ENCODE peak calls at places on chromosome 12, in nine cellular contexts. O is activated gamma-delta T cell treated with Interleukin-2 at 50 U/mL for 16 hours, U is T follicular helper cell, M is epithelial cell of prostate, C is dermis blood vessel endothelial cell, Z is NAMALWA, B is AML-193, E is tibial nerve, P is amniotic stem cell. L is an unnamed sample.
A peak's percentile ranks its signal among the peaks of the same experiment; 100 is the strongest.

GRCh38 chr12:130357241-130357640 is 19.6 kb downstream of the PIWIL1 start:
- DNase-seq in U (no peak), C (no peak), M (no peak), B (no peak), Z (no peak), O (no peak), P (no peak), E (no peak), L (no peak)

GRCh38 chr12:101954681-101955080 is 77.3 kb downstream of the DRAM1 start:
- DNase-seq in U (no peak), B (no peak), C (no peak), Z (no peak), M (no peak), P (no peak), E (no peak), O (no peak), L (no peak)

GRCh38 chr12:90854136-90854689 is 100.8 kb downstream of the CCER1 start:
- DNase-seq in O (no peak), P (peak; percentile 37), M (no peak), B (peak; percentile 23), E (peak; percentile 33), Z (peak; percentile 52), C (peak; percentile 73), U (no peak), L (peak; percentile 82)

GRCh38 chr12:132424118-132424438 is 65.9 kb upstream of the FBRSL1 start:
- DNase-seq in P (no peak), B (no peak), O (no peak), E (no peak), U (no peak), C (no peak), Z (no peak), M (no peak), L (no peak)

GRCh38 chr12:74339211-74339610 is 198.4 kb upstream of the ATXN7L3B start:
- DNase-seq in M (no peak), C (no peak), U (no peak), O (no peak), E (no peak), P (no peak), B (no peak), Z (no peak), L (no peak)

GRCh38 chr12:19443585-19443984 is 4.3 kb downstream of the AEBP2 start:
- DNase-seq in P (no peak), U (no peak), B (no peak), C (no peak), Z (no peak), M (no peak), E (no peak), O (no peak), L (no peak)

GRCh38 chr12:113086249-113087164 is 30.0 kb downstream of the DTX1 start:
- DNase-seq in C (no peak), Z (peak; percentile 81), B (no peak), O (peak; percentile 42), M (no peak), E (no peak), P (no peak), U (no peak), L (peak; percentile 53)

GRCh38 chr12:132570635-132571034 is 39.7 kb downstream of the LRCOL1 start:
- DNase-seq in M (no peak), Z (no peak), C (no peak), B (no peak), U (no peak), P (no peak), E (no peak), O (no peak), L (no peak)

GRCh38 chr12:124847675-124848074 is 16.0 kb downstream of the SCARB1 start:
- DNase-seq in M (no peak), C (peak; percentile 14), B (no peak), P (no peak), Z (no peak), O (no peak), E (no peak), U (no peak), L (no peak)

GRCh38 chr12:47216150-47216677 is 136.5 kb upstream of the AMIGO2 start:
- DNase-seq in B (peak; percentile 86), O (peak; percentile 73), E (peak; percentile 23), P (no peak), Z (peak; percentile 77), U (no peak), C (no peak), M (no peak), L (no peak)